ENCODE peak calls at places on chromosomes 6 and 20, in ten cellular contexts. V, K, D, E, L, R, N, J, H and W are unnamed samples. For H3K36me3, the result is how much of the 10 kb centered on the place peaks cover.

GRCh38 chr20:1567392-1568165 is 10.1 kb upstream of the SIRPD start:
- DNase-seq in V (no peak), K (peak), D (peak), E (no peak), L (no peak), R (no peak), N (no peak), J (no peak), H (no peak), W (no peak)

GRCh38 chr6:130945401-130945919 is 117.6 kb downstream of the EPB41L2 start:
- DNase-seq in V (no peak), K (peak), D (peak), E (no peak), L (no peak), R (no peak), N (no peak), J (no peak), H (no peak), W (no peak)

GRCh38 chr6:45801471-45802289 is 214.0 kb downstream of the CLIC5 start:
- DNase-seq in V (no peak), K (peak), D (no peak), E (no peak), L (no peak), R (no peak), N (no peak), J (no peak), H (no peak), W (no peak)

GRCh38 chr20:33188421-33188820 is 20.5 kb downstream of the BPIFA2 start:
- DNase-seq in V (no peak), K (no peak), D (no peak), E (no peak), L (no peak), R (no peak), N (no peak), J (no peak), H (no peak), W (no peak)

GRCh38 chr6:9159051-9159450 is 723.7 kb upstream of the SLC35B3 start:
- DNase-seq in V (no peak), K (no peak), D (no peak), E (no peak), L (no peak), R (no peak), N (no peak), J (no peak), H (no peak), W (no peak)

GRCh38 chr20:57394087-57395082 is 3.2 kb downstream of the RBM38 start:
- DNase-seq in V (peak), K (no peak), D (no peak), E (peak), L (no peak), R (no peak), N (peak), J (peak), H (peak), W (no peak)

GRCh38 chr6:183668-184067 is 108.6 kb upstream of the DUSP22 start:
- DNase-seq in V (no peak), K (no peak), D (no peak), E (no peak), L (no peak), R (no peak), N (no peak), J (no peak), H (no peak), W (no peak)

GRCh38 chr20:2801459-2801728 is 967 bp upstream of the CPXM1 start:
- DNase-seq in V (no peak), K (no peak), D (no peak), E (no peak), L (no peak), R (no peak), N (no peak), J (no peak), H (no peak), W (no peak)

GRCh38 chr6:130423044-130423443 is 57.2 kb downstream of the TMEM200A start:
- DNase-seq in V (no peak), K (no peak), D (no peak), E (no peak), L (no peak), R (no peak), N (no peak), J (no peak), H (no peak), W (no peak)

GRCh38 chr6:105137388-105137787 is 42.4 kb downstream of the POPDC3 start:
- DNase-seq in V (peak), K (peak), D (no peak), E (peak), L (peak), R (no peak), N (no peak), J (no peak), H (no peak), W (no peak)

GRCh38 chr6:35736982-35737412 is at the start of gene ARMC12:
- DNase-seq in V (no peak), K (no peak), D (no peak), E (no peak), L (no peak), R (no peak), N (no peak), J (peak), H (no peak), W (no peak)

GRCh38 chr6:100171533-100172321 is 177.7 kb upstream of the MCHR2 start:
- DNase-seq in V (no peak), K (peak), D (peak), E (no peak), L (no peak), R (no peak), N (no peak), J (no peak), H (no peak), W (no peak)

GRCh38 chr6:40485300-40485699 is 101.9 kb downstream of the LRFN2 start:
- DNase-seq in V (no peak), K (no peak), D (no peak), E (no peak), L (no peak), R (no peak), N (no peak), J (peak), H (no peak), W (no peak)

GRCh38 chr6:47161176-47161687 is 119.1 kb upstream of the ADGRF1 start:
- DNase-seq in V (no peak), K (peak), D (peak), E (no peak), L (no peak), R (no peak), N (no peak), J (no peak), H (no peak), W (no peak)

GRCh38 chr6:148750826-148751225 is 4.0 kb downstream of the UST start:
- DNase-seq in V (no peak), K (peak), D (peak), E (no peak), L (no peak), R (no peak), N (peak), J (no peak), H (peak), W (no peak)

GRCh38 chr6:168416531-168416930 is 24.5 kb upstream of the SMOC2 start:
- DNase-seq in V (no peak), K (no peak), D (no peak), E (no peak), L (no peak), R (no peak), N (no peak), J (no peak), H (no peak), W (no peak)

GRCh38 chr20:36540551-36541211 is 638 bp upstream of the MYL9 start:
- DNase-seq in V (peak), K (no peak), D (no peak), E (peak), L (peak), R (no peak), N (no peak), J (peak), H (peak), W (no peak)

DNA sequence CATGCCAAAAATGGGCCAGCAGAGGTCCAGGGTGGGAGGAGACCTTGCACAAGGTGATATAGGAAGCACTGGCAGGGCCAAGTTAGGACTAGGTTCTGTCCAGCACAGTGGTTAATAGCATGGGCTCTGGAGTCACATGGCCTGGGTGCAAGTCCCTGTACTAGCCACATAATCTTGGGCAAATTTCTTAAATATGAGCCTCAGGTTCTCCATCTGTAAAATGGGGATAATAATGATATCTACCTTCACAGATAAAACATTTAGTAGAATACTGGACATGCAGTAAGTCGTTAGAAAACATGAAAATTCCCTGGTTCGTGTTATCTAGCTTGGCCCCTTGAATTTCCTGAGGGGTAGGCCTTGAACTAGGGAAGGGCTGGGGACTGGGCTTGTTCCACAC is 6.2 kb downstream of the CTSA start:
- DNase-seq in V (no peak), K (no peak), D (no peak), E (no peak), L (no peak), R (no peak), N (no peak), J (no peak), H (no peak), W (no peak)
- H3K36me3 ChIP-seq in V (under half), K (under half), D (under half), E (half or more), L (under half), R (half or more), N (under half), J (half or more), H (half or more), W (under half)

GRCh38 chr6:31081872-31082271 is 30.5 kb downstream of the C6orf15 start:
- DNase-seq in V (no peak), K (no peak), D (peak), E (no peak), L (no peak), R (no peak), N (no peak), J (no peak), H (no peak), W (no peak)

GRCh38 chr6:31086788-31087440 is 25.5 kb downstream of the C6orf15 start:
- DNase-seq in V (no peak), K (peak), D (peak), E (no peak), L (no peak), R (no peak), N (no peak), J (no peak), H (no peak), W (no peak)

GRCh38 chr6:31087494-31088089 is 24.8 kb downstream of the C6orf15 start:
- DNase-seq in V (peak), K (peak), D (peak), E (peak), L (peak), R (no peak), N (peak), J (peak), H (peak), W (peak)

GRCh38 chr6:31079656-31080261 is 32.6 kb downstream of the C6orf15 start:
- DNase-seq in V (peak), K (peak), D (peak), E (peak), L (peak), R (no peak), N (no peak), J (peak), H (peak), W (peak)

GRCh38 chr6:31083742-31084354 is 28.5 kb downstream of the C6orf15 start:
- DNase-seq in V (peak), K (peak), D (peak), E (peak), L (peak), R (no peak), N (no peak), J (no peak), H (no peak), W (no peak)
- TF ChIP-seq CTCF in V (peak), K (peak), D (peak), E (no peak), L (peak), R (no peak), N (no peak), J (peak), H (peak), W (no peak)

GRCh38 chr6:37173573-37174195 is 3.7 kb downstream of the PIM1 start:
- DNase-seq in V (no peak), K (no peak), D (no peak), E (no peak), L (no peak), R (no peak), N (peak), J (peak), H (no peak), W (no peak)
- H3K36me3 ChIP-seq in V (under half), K (under half), D (under half), E (under half), L (under half), R (under half), N (under half), J (under half), H (under half), W (under half)

GRCh38 chr6:158894192-158894591 is 75.0 kb upstream of the EZR start:
- DNase-seq in V (no peak), K (peak), D (peak), E (no peak), L (no peak), R (no peak), N (no peak), J (no peak), H (no peak), W (no peak)
- TF ChIP-seq CTCF in V (no peak), K (no peak), D (no peak), E (no peak), L (no peak), R (no peak), N (no peak), J (no peak), H (no peak), W (no peak)